ENCODE peak calls at places on chromosome 9, in ten cellular contexts. T is GM19239; J is pancreas; I is naive B cell; B is progenitor cell of endocrine pancreas; F is nucleus accumbens; L is cardiac muscle cell; R is anterior cingulate cortex; S is stimulated activated CD4-positive, alpha-beta T cell treated with anti-CD3 and anti-CD28 coated beads, Interleukin-15, amount 100 ng/mL, for 1 hour; V is hypothalamus. W is an unnamed sample.

GRCh38 chr9:8489845-8490244 is 690.3 kb upstream of the DMAC1 start:
- DNase-seq in T (no peak), J (no peak), I (no peak), B (no peak), F (no peak), L (no peak), R (no peak), S (no peak), V (no peak), W (no peak)

GRCh38 chr9:82961504-82962125 is 101.3 kb downstream of the RASEF start:
- DNase-seq in T (peak; percentile 53), J (peak; percentile 71), I (peak; percentile 34), B (peak; percentile 66), F (peak; percentile 72), L (peak; percentile 83), R (peak; percentile 40), S (no peak), V (peak; percentile 1), W (peak; percentile 89)

GRCh38 chr9:34271618-34272017 is 57.5 kb downstream of the KIF24 start:
- DNase-seq in T (no peak), J (no peak), I (no peak), B (no peak), F (no peak), L (no peak), R (no peak), S (no peak), V (no peak), W (no peak)

GRCh38 chr9:101485873-101486692 is 47.6 kb upstream of the RNF20 start:
- DNase-seq in T (no peak), J (peak; percentile 80), I (no peak), B (peak; percentile 26), F (peak; percentile 44), L (peak; percentile 9), R (peak; percentile 53), S (no peak), V (no peak), W (peak; percentile 76)

GRCh38 chr9:135302329-135303279 is 177.0 kb upstream of the PPP1R26 start:
- DNase-seq in T (no peak), J (no peak), I (no peak), B (no peak), F (no peak), L (no peak), R (no peak), S (no peak), V (no peak), W (no peak)

GRCh38 chr9:19445452-19445851 is 36.6 kb downstream of the ACER2 start:
- DNase-seq in T (no peak), J (no peak), I (no peak), B (no peak), F (no peak), L (no peak), R (no peak), S (no peak), V (no peak), W (no peak)

GRCh38 chr9:14554866-14555265 is 138.4 kb downstream of the ZDHHC21 start:
- DNase-seq in T (no peak), J (no peak), I (no peak), B (no peak), F (no peak), L (peak; percentile 29), R (no peak), S (no peak), V (no peak), W (no peak)

GRCh38 chr9:36597412-36598178 is 24.9 kb downstream of the MELK start:
- DNase-seq in T (peak; percentile 23), J (no peak), I (no peak), B (no peak), F (no peak), L (peak; percentile 78), R (no peak), S (no peak), V (no peak), W (no peak)

GRCh38 chr9:111759762-111760639 is 34.7 kb downstream of the SHOC1 start:
- DNase-seq in T (peak; percentile 9), J (no peak), I (peak; percentile 63), B (peak; percentile 33), F (no peak), L (peak; percentile 94), R (no peak), S (peak; percentile 2), V (no peak), W (peak; percentile 28)

GRCh38 chr9:126793686-126794417 is 11.0 kb upstream of the ZBTB43 start:
- DNase-seq in T (no peak), J (no peak), I (no peak), B (no peak), F (no peak), L (no peak), R (no peak), S (no peak), V (no peak), W (no peak)

GRCh38 chr9:35341585-35341984 is 148.3 kb upstream of the RUSC2 start:
- DNase-seq in T (no peak), J (peak; percentile 60), I (no peak), B (no peak), F (peak; percentile 52), L (peak; percentile 82), R (peak; percentile 29), S (no peak), V (no peak), W (no peak)

GRCh38 chr9:76004526-76004925 is 114.1 kb downstream of the PCSK5 start:
- DNase-seq in T (no peak), J (no peak), I (no peak), B (no peak), F (no peak), L (no peak), R (no peak), S (no peak), V (no peak), W (no peak)

GRCh38 chr9:121656941-121657340 is 5.5 kb downstream of the DAB2IP start:
- DNase-seq in T (no peak), J (no peak), I (no peak), B (no peak), F (no peak), L (no peak), R (no peak), S (no peak), V (no peak), W (no peak)

GRCh38 chr9:134861586-134862334 is 18.9 kb upstream of the FCN2 start:
- DNase-seq in T (no peak), J (no peak), I (no peak), B (no peak), F (no peak), L (no peak), R (no peak), S (no peak), V (no peak), W (no peak)

GRCh38 chr9:14520341-14520740 is 172.9 kb downstream of the ZDHHC21 start:
- DNase-seq in T (no peak), J (no peak), I (no peak), B (no peak), F (no peak), L (no peak), R (no peak), S (no peak), V (no peak), W (no peak)

GRCh38 chr9:13787234-13787833 is 507.8 kb upstream of the MPDZ start:
- DNase-seq in T (no peak), J (no peak), I (no peak), B (no peak), F (no peak), L (peak; percentile 67), R (no peak), S (no peak), V (no peak), W (no peak)

GRCh38 chr9:106203832-106204516 is 509.6 kb downstream of the TMEM38B start:
- DNase-seq in T (no peak), J (no peak), I (no peak), B (no peak), F (no peak), L (no peak), R (no peak), S (no peak), V (no peak), W (peak; percentile 27)

GRCh38 chr9:128259156-128259555 is 16.7 kb downstream of the GOLGA2 start:
- DNase-seq in T (no peak), J (no peak), I (no peak), B (no peak), F (no peak), L (no peak), R (no peak), S (no peak), V (no peak), W (no peak)

GRCh38 chr9:133714606-133715294 is 23.4 kb downstream of the SARDH start:
- DNase-seq in T (no peak), J (peak; percentile 36), I (no peak), B (no peak), F (no peak), L (peak; percentile 97), R (no peak), S (no peak), V (no peak), W (peak; percentile 21)

W was measured in left colon.